ENCODE peak calls at places on chromosomes 2 and 18, in seven cellular contexts. One of them, this sample, is unnamed.

GRCh38 chr2:207867075-207867474 is 97.4 kb upstream of the FZD5 start:
- DNase-seq in Ammon's horn: no peak
- DNase-seq in hepatic stellate cell: no peak
- DNase-seq in brain microvascular endothelial cell: no peak
- DNase-seq in stimulated activated CD8-positive, alpha-beta memory T cell treated with anti-CD3 and anti-CD28 coated beads, Interleukin-15, amount 100 ng/mL, for 24 hours: no peak
- DNase-seq in nucleus accumbens: no peak
- DNase-seq in T-helper 2 cell: no peak
- DNase-seq in this sample: no peak

GRCh38 chr2:226915846-226916360 is 80.0 kb downstream of the RHBDD1 start:
- DNase-seq in hepatic stellate cell: no peak
- DNase-seq in nucleus accumbens: no peak
- DNase-seq in T-helper 2 cell: no peak
- DNase-seq in Ammon's horn: no peak
- DNase-seq in stimulated activated CD8-positive, alpha-beta memory T cell treated with anti-CD3 and anti-CD28 coated beads, Interleukin-15, amount 100 ng/mL, for 24 hours: no peak
- DNase-seq in brain microvascular endothelial cell: peak
- DNase-seq in this sample: no peak

GRCh38 chr2:237482485-237482884 is 4.6 kb upstream of the MLPH start:
- DNase-seq in stimulated activated CD8-positive, alpha-beta memory T cell treated with anti-CD3 and anti-CD28 coated beads, Interleukin-15, amount 100 ng/mL, for 24 hours: no peak
- DNase-seq in T-helper 2 cell: no peak
- DNase-seq in nucleus accumbens: no peak
- DNase-seq in hepatic stellate cell: no peak
- DNase-seq in brain microvascular endothelial cell: no peak
- DNase-seq in Ammon's horn: peak
- DNase-seq in this sample: no peak

GRCh38 chr2:55169359-55169758 is 62.7 kb downstream of the CLHC1 start:
- DNase-seq in nucleus accumbens: no peak
- DNase-seq in Ammon's horn: no peak
- DNase-seq in T-helper 2 cell: no peak
- DNase-seq in hepatic stellate cell: no peak
- DNase-seq in stimulated activated CD8-positive, alpha-beta memory T cell treated with anti-CD3 and anti-CD28 coated beads, Interleukin-15, amount 100 ng/mL, for 24 hours: no peak
- DNase-seq in brain microvascular endothelial cell: no peak
- DNase-seq in this sample: no peak

GRCh38 chr18:67483237-67483636 is 33.3 kb downstream of the DSEL start:
- DNase-seq in brain microvascular endothelial cell: no peak
- DNase-seq in hepatic stellate cell: no peak
- DNase-seq in Ammon's horn: peak
- DNase-seq in nucleus accumbens: no peak
- DNase-seq in T-helper 2 cell: no peak
- DNase-seq in stimulated activated CD8-positive, alpha-beta memory T cell treated with anti-CD3 and anti-CD28 coated beads, Interleukin-15, amount 100 ng/mL, for 24 hours: no peak
- DNase-seq in this sample: no peak

GRCh38 chr2:206154197-206154596 is 5.0 kb downstream of the NDUFS1 start:
- DNase-seq in Ammon's horn: no peak
- DNase-seq in stimulated activated CD8-positive, alpha-beta memory T cell treated with anti-CD3 and anti-CD28 coated beads, Interleukin-15, amount 100 ng/mL, for 24 hours: no peak
- DNase-seq in hepatic stellate cell: no peak
- DNase-seq in nucleus accumbens: no peak
- DNase-seq in T-helper 2 cell: no peak
- DNase-seq in brain microvascular endothelial cell: no peak
- DNase-seq in this sample: no peak

GRCh38 chr18:57210101-57210661 is 63.3 kb downstream of the BOD1L2 start:
- DNase-seq in Ammon's horn: peak
- DNase-seq in nucleus accumbens: no peak
- DNase-seq in stimulated activated CD8-positive, alpha-beta memory T cell treated with anti-CD3 and anti-CD28 coated beads, Interleukin-15, amount 100 ng/mL, for 24 hours: no peak
- DNase-seq in hepatic stellate cell: peak
- DNase-seq in T-helper 2 cell: no peak
- DNase-seq in brain microvascular endothelial cell: peak
- DNase-seq in this sample: no peak

GRCh38 chr2:88809216-88809615 is 117.7 kb downstream of the RPIA start:
- DNase-seq in nucleus accumbens: no peak
- DNase-seq in stimulated activated CD8-positive, alpha-beta memory T cell treated with anti-CD3 and anti-CD28 coated beads, Interleukin-15, amount 100 ng/mL, for 24 hours: no peak
- DNase-seq in Ammon's horn: no peak
- DNase-seq in brain microvascular endothelial cell: no peak
- DNase-seq in T-helper 2 cell: no peak
- DNase-seq in hepatic stellate cell: no peak
- DNase-seq in this sample: no peak

GRCh38 chr2:152598975-152599724 is 118.1 kb downstream of the PRPF40A start:
- DNase-seq in nucleus accumbens: no peak
- DNase-seq in hepatic stellate cell: no peak
- DNase-seq in Ammon's horn: no peak
- DNase-seq in T-helper 2 cell: no peak
- DNase-seq in stimulated activated CD8-positive, alpha-beta memory T cell treated with anti-CD3 and anti-CD28 coated beads, Interleukin-15, amount 100 ng/mL, for 24 hours: no peak
- DNase-seq in brain microvascular endothelial cell: no peak
- DNase-seq in this sample: no peak

GRCh38 chr18:22346968-22347611 is 70.6 kb downstream of the CTAGE1 start:
- DNase-seq in nucleus accumbens: no peak
- DNase-seq in T-helper 2 cell: no peak
- DNase-seq in hepatic stellate cell: peak
- DNase-seq in brain microvascular endothelial cell: peak
- DNase-seq in stimulated activated CD8-positive, alpha-beta memory T cell treated with anti-CD3 and anti-CD28 coated beads, Interleukin-15, amount 100 ng/mL, for 24 hours: no peak
- DNase-seq in Ammon's horn: no peak
- DNase-seq in this sample: no peak

GRCh38 chr2:16271231-16271896 is 331.0 kb downstream of the MYCN start:
- DNase-seq in Ammon's horn: no peak
- DNase-seq in T-helper 2 cell: no peak
- DNase-seq in stimulated activated CD8-positive, alpha-beta memory T cell treated with anti-CD3 and anti-CD28 coated beads, Interleukin-15, amount 100 ng/mL, for 24 hours: no peak
- DNase-seq in hepatic stellate cell: no peak
- DNase-seq in brain microvascular endothelial cell: no peak
- DNase-seq in nucleus accumbens: no peak
- DNase-seq in this sample: no peak

GRCh38 chr18:50830544-50830943 is 10.7 kb upstream of the MRO start:
- DNase-seq in T-helper 2 cell: no peak
- DNase-seq in stimulated activated CD8-positive, alpha-beta memory T cell treated with anti-CD3 and anti-CD28 coated beads, Interleukin-15, amount 100 ng/mL, for 24 hours: no peak
- DNase-seq in hepatic stellate cell: no peak
- DNase-seq in Ammon's horn: peak
- DNase-seq in brain microvascular endothelial cell: no peak
- DNase-seq in nucleus accumbens: no peak
- DNase-seq in this sample: no peak

GRCh38 chr2:174574657-174575056 is 22.9 kb downstream of the WIPF1 start:
- DNase-seq in T-helper 2 cell: no peak
- DNase-seq in stimulated activated CD8-positive, alpha-beta memory T cell treated with anti-CD3 and anti-CD28 coated beads, Interleukin-15, amount 100 ng/mL, for 24 hours: no peak
- DNase-seq in hepatic stellate cell: no peak
- DNase-seq in brain microvascular endothelial cell: no peak
- DNase-seq in nucleus accumbens: no peak
- DNase-seq in Ammon's horn: no peak
- DNase-seq in this sample: no peak

GRCh38 chr2:212327171-212327809 is 211.3 kb downstream of the ERBB4 start:
- DNase-seq in Ammon's horn: no peak
- DNase-seq in nucleus accumbens: no peak
- DNase-seq in hepatic stellate cell: no peak
- DNase-seq in stimulated activated CD8-positive, alpha-beta memory T cell treated with anti-CD3 and anti-CD28 coated beads, Interleukin-15, amount 100 ng/mL, for 24 hours: no peak
- DNase-seq in T-helper 2 cell: no peak
- DNase-seq in brain microvascular endothelial cell: no peak
- DNase-seq in this sample: no peak

GRCh38 chr2:226885769-226886435 is 50.0 kb downstream of the RHBDD1 start:
- DNase-seq in hepatic stellate cell: no peak
- DNase-seq in brain microvascular endothelial cell: no peak
- DNase-seq in nucleus accumbens: no peak
- DNase-seq in stimulated activated CD8-positive, alpha-beta memory T cell treated with anti-CD3 and anti-CD28 coated beads, Interleukin-15, amount 100 ng/mL, for 24 hours: no peak
- DNase-seq in Ammon's horn: no peak
- DNase-seq in T-helper 2 cell: no peak
- DNase-seq in this sample: no peak

GRCh38 chr2:218839893-218840292 is 8.3 kb upstream of the PRKAG3 start:
- DNase-seq in nucleus accumbens: no peak
- DNase-seq in stimulated activated CD8-positive, alpha-beta memory T cell treated with anti-CD3 and anti-CD28 coated beads, Interleukin-15, amount 100 ng/mL, for 24 hours: no peak
- DNase-seq in hepatic stellate cell: no peak
- DNase-seq in brain microvascular endothelial cell: no peak
- DNase-seq in T-helper 2 cell: no peak
- DNase-seq in Ammon's horn: no peak
- DNase-seq in this sample: no peak

GRCh38 chr18:9475643-9476580 is 599 bp downstream of the RALBP1 start:
- DNase-seq in Ammon's horn: peak
- DNase-seq in nucleus accumbens: peak
- DNase-seq in T-helper 2 cell: peak
- DNase-seq in stimulated activated CD8-positive, alpha-beta memory T cell treated with anti-CD3 and anti-CD28 coated beads, Interleukin-15, amount 100 ng/mL, for 24 hours: no peak
- DNase-seq in brain microvascular endothelial cell: peak
- DNase-seq in hepatic stellate cell: peak
- DNase-seq in this sample: peak

GRCh38 chr2:181877181-181877664 is 14.3 kb upstream of the ITPRID2 start:
- DNase-seq in Ammon's horn: no peak
- DNase-seq in stimulated activated CD8-positive, alpha-beta memory T cell treated with anti-CD3 and anti-CD28 coated beads, Interleukin-15, amount 100 ng/mL, for 24 hours: no peak
- DNase-seq in T-helper 2 cell: no peak
- DNase-seq in brain microvascular endothelial cell: no peak
- DNase-seq in hepatic stellate cell: no peak
- DNase-seq in nucleus accumbens: no peak
- DNase-seq in this sample: no peak

GRCh38 chr2:238100049-238100820 is at the start of gene ESPNL:
- DNase-seq in T-helper 2 cell: no peak
- DNase-seq in hepatic stellate cell: no peak
- DNase-seq in nucleus accumbens: no peak
- DNase-seq in Ammon's horn: no peak
- DNase-seq in brain microvascular endothelial cell: no peak
- DNase-seq in stimulated activated CD8-positive, alpha-beta memory T cell treated with anti-CD3 and anti-CD28 coated beads, Interleukin-15, amount 100 ng/mL, for 24 hours: no peak
- DNase-seq in this sample: no peak

GRCh38 chr2:205885492-205886099 is 200.4 kb downstream of the INO80D start:
- DNase-seq in Ammon's horn: peak
- DNase-seq in brain microvascular endothelial cell: peak
- DNase-seq in nucleus accumbens: peak
- DNase-seq in stimulated activated CD8-positive, alpha-beta memory T cell treated with anti-CD3 and anti-CD28 coated beads, Interleukin-15, amount 100 ng/mL, for 24 hours: peak
- DNase-seq in T-helper 2 cell: peak
- DNase-seq in hepatic stellate cell: peak
- DNase-seq in this sample: peak

GRCh38 chr2:96336104-96336775 is 674 bp downstream of the NCAPH start:
- DNase-seq in T-helper 2 cell: no peak
- DNase-seq in brain microvascular endothelial cell: no peak
- DNase-seq in hepatic stellate cell: no peak
- DNase-seq in Ammon's horn: no peak
- DNase-seq in stimulated activated CD8-positive, alpha-beta memory T cell treated with anti-CD3 and anti-CD28 coated beads, Interleukin-15, amount 100 ng/mL, for 24 hours: no peak
- DNase-seq in nucleus accumbens: no peak
- DNase-seq in this sample: no peak

GRCh38 chr2:154992826-154993225 is 294.3 kb downstream of the KCNJ3 start:
- DNase-seq in hepatic stellate cell: no peak
- DNase-seq in T-helper 2 cell: no peak
- DNase-seq in brain microvascular endothelial cell: no peak
- DNase-seq in stimulated activated CD8-positive, alpha-beta memory T cell treated with anti-CD3 and anti-CD28 coated beads, Interleukin-15, amount 100 ng/mL, for 24 hours: no peak
- DNase-seq in Ammon's horn: no peak
- DNase-seq in nucleus accumbens: no peak
- DNase-seq in this sample: no peak

GRCh38 chr2:29053223-29053622 is 21.1 kb downstream of the PCARE start:
- DNase-seq in nucleus accumbens: no peak
- DNase-seq in stimulated activated CD8-positive, alpha-beta memory T cell treated with anti-CD3 and anti-CD28 coated beads, Interleukin-15, amount 100 ng/mL, for 24 hours: no peak
- DNase-seq in brain microvascular endothelial cell: no peak
- DNase-seq in T-helper 2 cell: no peak
- DNase-seq in hepatic stellate cell: no peak
- DNase-seq in Ammon's horn: no peak
- DNase-seq in this sample: no peak

GRCh38 chr2:38590053-38590452 is 12.7 kb downstream of the HNRNPLL start:
- DNase-seq in stimulated activated CD8-positive, alpha-beta memory T cell treated with anti-CD3 and anti-CD28 coated beads, Interleukin-15, amount 100 ng/mL, for 24 hours: no peak
- DNase-seq in T-helper 2 cell: no peak
- DNase-seq in hepatic stellate cell: no peak
- DNase-seq in brain microvascular endothelial cell: no peak
- DNase-seq in nucleus accumbens: no peak
- DNase-seq in Ammon's horn: no peak
- DNase-seq in this sample: no peak

GRCh38 chr2:126698376-126698775 is 42.4 kb downstream of the GYPC start:
- DNase-seq in hepatic stellate cell: no peak
- DNase-seq in T-helper 2 cell: no peak
- DNase-seq in stimulated activated CD8-positive, alpha-beta memory T cell treated with anti-CD3 and anti-CD28 coated beads, Interleukin-15, amount 100 ng/mL, for 24 hours: no peak
- DNase-seq in brain microvascular endothelial cell: no peak
- DNase-seq in Ammon's horn: no peak
- DNase-seq in nucleus accumbens: no peak
- DNase-seq in this sample: no peak

GRCh38 chr2:47379384-47379783 is 23.6 kb upstream of the MSH2 start:
- DNase-seq in hepatic stellate cell: no peak
- DNase-seq in nucleus accumbens: no peak
- DNase-seq in Ammon's horn: no peak
- DNase-seq in stimulated activated CD8-positive, alpha-beta memory T cell treated with anti-CD3 and anti-CD28 coated beads, Interleukin-15, amount 100 ng/mL, for 24 hours: no peak
- DNase-seq in brain microvascular endothelial cell: no peak
- DNase-seq in T-helper 2 cell: no peak
- DNase-seq in this sample: no peak

GRCh38 chr18:62399781-62400308 is 74.7 kb downstream of the TNFRSF11A start:
- DNase-seq in Ammon's horn: no peak
- DNase-seq in brain microvascular endothelial cell: no peak
- DNase-seq in nucleus accumbens: no peak
- DNase-seq in stimulated activated CD8-positive, alpha-beta memory T cell treated with anti-CD3 and anti-CD28 coated beads, Interleukin-15, amount 100 ng/mL, for 24 hours: no peak
- DNase-seq in T-helper 2 cell: no peak
- DNase-seq in hepatic stellate cell: no peak
- DNase-seq in this sample: no peak

GRCh38 chr2:91748869-91749268 is 3057.4 kb downstream of the RPIA start:
- DNase-seq in T-helper 2 cell: no peak
- DNase-seq in hepatic stellate cell: no peak
- DNase-seq in brain microvascular endothelial cell: no peak
- DNase-seq in stimulated activated CD8-positive, alpha-beta memory T cell treated with anti-CD3 and anti-CD28 coated beads, Interleukin-15, amount 100 ng/mL, for 24 hours: no peak
- DNase-seq in nucleus accumbens: no peak
- DNase-seq in Ammon's horn: no peak
- DNase-seq in this sample: no peak

GRCh38 chr2:233208382-233209116 is 42.9 kb upstream of the ATG16L1 start:
- DNase-seq in T-helper 2 cell: no peak
- DNase-seq in nucleus accumbens: no peak
- DNase-seq in Ammon's horn: no peak
- DNase-seq in brain microvascular endothelial cell: no peak
- DNase-seq in stimulated activated CD8-positive, alpha-beta memory T cell treated with anti-CD3 and anti-CD28 coated beads, Interleukin-15, amount 100 ng/mL, for 24 hours: no peak
- DNase-seq in hepatic stellate cell: no peak
- DNase-seq in this sample: no peak

GRCh38 chr2:67877281-67877680 is 185.5 kb downstream of the C1D start:
- DNase-seq in Ammon's horn: peak
- DNase-seq in brain microvascular endothelial cell: no peak
- DNase-seq in T-helper 2 cell: no peak
- DNase-seq in nucleus accumbens: no peak
- DNase-seq in hepatic stellate cell: no peak
- DNase-seq in stimulated activated CD8-positive, alpha-beta memory T cell treated with anti-CD3 and anti-CD28 coated beads, Interleukin-15, amount 100 ng/mL, for 24 hours: no peak
- DNase-seq in this sample: no peak

GRCh38 chr2:153871231-153872221 is at the start of gene GALNT13:
- DNase-seq in brain microvascular endothelial cell: no peak
- DNase-seq in nucleus accumbens: peak
- DNase-seq in T-helper 2 cell: no peak
- DNase-seq in hepatic stellate cell: no peak
- DNase-seq in Ammon's horn: peak
- DNase-seq in stimulated activated CD8-positive, alpha-beta memory T cell treated with anti-CD3 and anti-CD28 coated beads, Interleukin-15, amount 100 ng/mL, for 24 hours: no peak
- DNase-seq in this sample: no peak

GRCh38 chr2:27264253-27264752 is 1.5 kb upstream of the SLC30A3 start:
- DNase-seq in brain microvascular endothelial cell: no peak
- DNase-seq in nucleus accumbens: no peak
- DNase-seq in stimulated activated CD8-positive, alpha-beta memory T cell treated with anti-CD3 and anti-CD28 coated beads, Interleukin-15, amount 100 ng/mL, for 24 hours: no peak
- DNase-seq in Ammon's horn: no peak
- DNase-seq in hepatic stellate cell: no peak
- DNase-seq in T-helper 2 cell: no peak
- DNase-seq in this sample: no peak

GRCh38 chr2:2189112-2189398 is 142.0 kb downstream of the MYT1L start:
- DNase-seq in Ammon's horn: no peak
- DNase-seq in T-helper 2 cell: no peak
- DNase-seq in brain microvascular endothelial cell: no peak
- DNase-seq in stimulated activated CD8-positive, alpha-beta memory T cell treated with anti-CD3 and anti-CD28 coated beads, Interleukin-15, amount 100 ng/mL, for 24 hours: no peak
- DNase-seq in nucleus accumbens: no peak
- DNase-seq in hepatic stellate cell: no peak
- DNase-seq in this sample: no peak

GRCh38 chr2:96195410-96196071 is 13.1 kb downstream of the STARD7 start:
- DNase-seq in T-helper 2 cell: no peak
- DNase-seq in stimulated activated CD8-positive, alpha-beta memory T cell treated with anti-CD3 and anti-CD28 coated beads, Interleukin-15, amount 100 ng/mL, for 24 hours: no peak
- DNase-seq in hepatic stellate cell: peak
- DNase-seq in brain microvascular endothelial cell: peak
- DNase-seq in nucleus accumbens: no peak
- DNase-seq in Ammon's horn: no peak
- DNase-seq in this sample: no peak

GRCh38 chr2:65366595-65367125 is 65.7 kb downstream of the SPRED2 start:
- DNase-seq in nucleus accumbens: no peak
- DNase-seq in Ammon's horn: peak
- DNase-seq in stimulated activated CD8-positive, alpha-beta memory T cell treated with anti-CD3 and anti-CD28 coated beads, Interleukin-15, amount 100 ng/mL, for 24 hours: no peak
- DNase-seq in T-helper 2 cell: no peak
- DNase-seq in hepatic stellate cell: peak
- DNase-seq in brain microvascular endothelial cell: peak
- DNase-seq in this sample: no peak

GRCh38 chr2:85794038-85794441 is 40.2 kb downstream of the ATOH8 start:
- DNase-seq in Ammon's horn: peak
- DNase-seq in brain microvascular endothelial cell: no peak
- DNase-seq in nucleus accumbens: no peak
- DNase-seq in stimulated activated CD8-positive, alpha-beta memory T cell treated with anti-CD3 and anti-CD28 coated beads, Interleukin-15, amount 100 ng/mL, for 24 hours: no peak
- DNase-seq in hepatic stellate cell: no peak
- DNase-seq in T-helper 2 cell: no peak
- DNase-seq in this sample: no peak

GRCh38 chr2:73856214-73856613 is 27.5 kb downstream of the STAMBP start:
- DNase-seq in brain microvascular endothelial cell: peak
- DNase-seq in Ammon's horn: no peak
- DNase-seq in nucleus accumbens: no peak
- DNase-seq in T-helper 2 cell: no peak
- DNase-seq in hepatic stellate cell: peak
- DNase-seq in stimulated activated CD8-positive, alpha-beta memory T cell treated with anti-CD3 and anti-CD28 coated beads, Interleukin-15, amount 100 ng/mL, for 24 hours: no peak
- DNase-seq in this sample: no peak